ENCODE peak calls at places on chromosome 12, in four cellular contexts. L, S, H and X are unnamed samples.

GRCh38 chr12:3132636-3133409 is 55.6 kb downstream of the TSPAN9 start:
- DNase-seq in L (no peak), S (no peak), H (no peak), X (no peak)

GRCh38 chr12:591167-591570 is 72.1 kb downstream of the NINJ2 start:
- DNase-seq in L (no peak), S (no peak), H (no peak), X (no peak)

GRCh38 chr12:119153477-119154434 is 25.0 kb upstream of the HSPB8 start:
- DNase-seq in L (no peak), S (peak), H (no peak), X (no peak)

GRCh38 chr12:104219908-104220404 is 4.4 kb downstream of the TXNRD1 start:
- DNase-seq in L (peak), S (peak), H (no peak), X (peak)

GRCh38 chr12:53952335-53952694 is 2.4 kb upstream of the HOXC12 start:
- DNase-seq in L (no peak), S (no peak), H (no peak), X (no peak)

GRCh38 chr12:117036547-117036946 is 62.7 kb downstream of the TESC start:
- DNase-seq in L (no peak), S (no peak), H (no peak), X (no peak)

GRCh38 chr12:13913371-13913770 is 68.0 kb downstream of the GRIN2B start:
- DNase-seq in L (no peak), S (no peak), H (no peak), X (no peak)

GRCh38 chr12:69534389-69534822 is 50.9 kb upstream of the CCT2 start:
- DNase-seq in L (peak), S (peak), H (peak), X (no peak)

GRCh38 chr12:46108721-46109120 is 118.3 kb upstream of the SCAF11 start:
- DNase-seq in L (no peak), S (no peak), H (no peak), X (no peak)

GRCh38 chr12:52266514-52266913 is 7.9 kb upstream of the KRT86 start:
- DNase-seq in L (no peak), S (no peak), H (no peak), X (no peak)

GRCh38 chr12:109170335-109170734 is 53.9 kb downstream of the ACACB start:
- DNase-seq in L (no peak), S (no peak), H (no peak), X (peak)

GRCh38 chr12:54932691-54933090 is 51.9 kb downstream of the TESPA1 start:
- DNase-seq in L (no peak), S (no peak), H (no peak), X (no peak)

GRCh38 chr12:57214398-57214781 is 2.2 kb upstream of the NXPH4 start:
- DNase-seq in L (no peak), S (no peak), H (no peak), X (peak)

GRCh38 chr12:116863275-116863767 is 17.9 kb downstream of the HRK start:
- DNase-seq in L (no peak), S (peak), H (no peak), X (no peak)

GRCh38 chr12:120093336-120093591 is 23.3 kb downstream of the RAB35 start:
- DNase-seq in L (no peak), S (no peak), H (no peak), X (no peak)

GRCh38 chr12:20040194-20040593 is 328.1 kb upstream of the PDE3A start:
- DNase-seq in L (no peak), S (no peak), H (no peak), X (no peak)

GRCh38 chr12:69991683-69992297 is 166.8 kb downstream of the MYRFL start:
- DNase-seq in L (no peak), S (no peak), H (no peak), X (no peak)

GRCh38 chr12:55771736-55772135 is 28.8 kb downstream of the GDF11 start:
- DNase-seq in L (no peak), S (no peak), H (no peak), X (no peak)

GRCh38 chr12:113005759-113006158 is 27.4 kb downstream of the OAS2 start:
- DNase-seq in L (no peak), S (peak), H (no peak), X (no peak)

GRCh38 chr12:55824726-55825125 is 4.7 kb downstream of the DNAJC14 start:
- DNase-seq in L (no peak), S (no peak), H (no peak), X (no peak)

GRCh38 chr12:108241961-108242360 is 97.2 kb downstream of the CMKLR1 start:
- DNase-seq in L (no peak), S (no peak), H (no peak), X (no peak)

GRCh38 chr12:39619316-39619659 is 315 bp downstream of the ABCD2 start:
- DNase-seq in L (no peak), S (no peak), H (no peak), X (no peak)

GRCh38 chr12:121144416-121144914 is 11.8 kb downstream of the P2RX7 start:
- DNase-seq in L (no peak), S (no peak), H (no peak), X (no peak)

GRCh38 chr12:104958009-104958945 is at the start of gene SLC41A2:
- DNase-seq in L (peak), S (peak), H (peak), X (no peak)

GRCh38 chr12:57551637-57552305 is 1.9 kb downstream of the KIF5A start:
- DNase-seq in L (no peak), S (no peak), H (no peak), X (no peak)

GRCh38 chr12:30902606-30903005 is 23.9 kb upstream of the TSPAN11 start:
- DNase-seq in L (no peak), S (no peak), H (no peak), X (no peak)

GRCh38 chr12:91127751-91128150 is 16.5 kb upstream of the LUM start:
- DNase-seq in L (no peak), S (no peak), H (no peak), X (no peak)

GRCh38 chr12:124026755-124027745 is 54.0 kb downstream of the ZNF664 start:
- DNase-seq in L (peak), S (no peak), H (no peak), X (no peak)

GRCh38 chr12:71208053-71208685 is 50.4 kb upstream of the TSPAN8 start:
- DNase-seq in L (no peak), S (peak), H (no peak), X (no peak)

GRCh38 chr12:4134434-4134762 is 139.2 kb upstream of the CCND2 start:
- DNase-seq in L (no peak), S (no peak), H (no peak), X (no peak)

GRCh38 chr12:32151081-32151480 is 44.4 kb downstream of the BICD1 start:
- DNase-seq in L (no peak), S (no peak), H (no peak), X (no peak)

GRCh38 chr12:122870867-122871664 is 24.9 kb downstream of the VPS37B start:
- DNase-seq in L (no peak), S (no peak), H (no peak), X (no peak)

GRCh38 chr12:48000878-48001321 is 3.4 kb downstream of the COL2A1 start:
- DNase-seq in L (no peak), S (peak), H (no peak), X (no peak)

GRCh38 chr12:77940566-77940965 is 109.9 kb downstream of the NAV3 start:
- DNase-seq in L (no peak), S (no peak), H (no peak), X (no peak)

GRCh38 chr12:63419119-63419518 is 249.2 kb downstream of the DPY19L2 start:
- DNase-seq in L (no peak), S (peak), H (no peak), X (no peak)

GRCh38 chr12:47192046-47192445 is 112.3 kb upstream of the AMIGO2 start:
- DNase-seq in L (no peak), S (no peak), H (no peak), X (no peak)

GRCh38 chr12:67391034-67391433 is 121.9 kb downstream of the CAND1 start:
- DNase-seq in L (no peak), S (no peak), H (no peak), X (no peak)

GRCh38 chr12:89551747-89552146 is 25.9 kb upstream of the POC1B start:
- DNase-seq in L (no peak), S (no peak), H (no peak), X (no peak)

GRCh38 chr12:49525942-49526341 is 12.9 kb upstream of the KCNH3 start:
- DNase-seq in L (no peak), S (no peak), H (no peak), X (no peak)